ENCODE peak calls at places on chromosomes 3 and 15, in seven cellular contexts. One of them, this sample, is unnamed.

GRCh38 chr3:126523745-126524428 is at the start of gene CHST13:
- DNase-seq in lower lobe of right lung: peak; percentile 73
- DNase-seq in SK-N-SH: peak; percentile 91
- DNase-seq in BE2C: peak; percentile 76
- DNase-seq in body of pancreas: peak; percentile 44
- DNase-seq in HCT116: no peak
- DNase-seq in IMR-90: peak; percentile 16
- DNase-seq in this sample: peak; percentile 68

GRCh38 chr3:136804813-136805212 is 14.1 kb upstream of the SLC35G2 start:
- DNase-seq in lower lobe of right lung: no peak
- DNase-seq in SK-N-SH: no peak
- DNase-seq in BE2C: peak; percentile 19
- DNase-seq in body of pancreas: peak; percentile 84
- DNase-seq in HCT116: no peak
- DNase-seq in IMR-90: no peak
- DNase-seq in this sample: no peak

GRCh38 chr15:46577767-46578166 is 942.9 kb downstream of the SQOR start:
- DNase-seq in lower lobe of right lung: no peak
- DNase-seq in SK-N-SH: no peak
- DNase-seq in BE2C: no peak
- DNase-seq in body of pancreas: no peak
- DNase-seq in HCT116: no peak
- DNase-seq in IMR-90: no peak
- DNase-seq in this sample: no peak

GRCh38 chr15:79370716-79371115 is 59.8 kb downstream of the TMED3 start:
- DNase-seq in lower lobe of right lung: no peak
- DNase-seq in SK-N-SH: no peak
- DNase-seq in BE2C: peak; percentile 32
- DNase-seq in body of pancreas: no peak
- DNase-seq in HCT116: no peak
- DNase-seq in IMR-90: peak; percentile 83
- DNase-seq in this sample: no peak

GRCh38 chr3:14606663-14607339 is 44.8 kb upstream of the CCDC174 start:
- DNase-seq in lower lobe of right lung: no peak
- DNase-seq in SK-N-SH: no peak
- DNase-seq in BE2C: peak; percentile 59
- DNase-seq in body of pancreas: no peak
- DNase-seq in HCT116: no peak
- DNase-seq in IMR-90: no peak
- DNase-seq in this sample: peak; percentile 35

GRCh38 chr15:73930371-73930770 is 4.1 kb downstream of the LOXL1 start:
- DNase-seq in lower lobe of right lung: peak; percentile 44
- DNase-seq in SK-N-SH: no peak
- DNase-seq in BE2C: no peak
- DNase-seq in body of pancreas: no peak
- DNase-seq in HCT116: no peak
- DNase-seq in IMR-90: peak; percentile 93
- DNase-seq in this sample: no peak

GRCh38 chr15:67064607-67065530 is 533 bp upstream of the SMAD3 start:
- DNase-seq in lower lobe of right lung: peak; percentile 79
- DNase-seq in SK-N-SH: no peak
- DNase-seq in BE2C: no peak
- DNase-seq in body of pancreas: peak; percentile 73
- DNase-seq in HCT116: no peak
- DNase-seq in IMR-90: no peak
- DNase-seq in this sample: peak; percentile 56

GRCh38 chr15:67228286-67228685 is 26.2 kb downstream of the AAGAB start:
- DNase-seq in lower lobe of right lung: no peak
- DNase-seq in SK-N-SH: no peak
- DNase-seq in BE2C: no peak
- DNase-seq in body of pancreas: no peak
- DNase-seq in HCT116: no peak
- DNase-seq in IMR-90: no peak
- DNase-seq in this sample: no peak

GRCh38 chr15:69666441-69666882 is 213.8 kb downstream of the RPLP1 start:
- DNase-seq in lower lobe of right lung: peak; percentile 59
- DNase-seq in SK-N-SH: no peak
- DNase-seq in BE2C: no peak
- DNase-seq in body of pancreas: no peak
- DNase-seq in HCT116: no peak
- DNase-seq in IMR-90: peak; percentile 31
- DNase-seq in this sample: peak; percentile 30

GRCh38 chr3:4753073-4753691 is 226.1 kb upstream of the BHLHE40 start:
- DNase-seq in lower lobe of right lung: no peak
- DNase-seq in SK-N-SH: no peak
- DNase-seq in BE2C: no peak
- DNase-seq in body of pancreas: no peak
- DNase-seq in HCT116: no peak
- DNase-seq in IMR-90: no peak
- DNase-seq in this sample: no peak

GRCh38 chr3:66803206-66803605 is 194.9 kb upstream of the KBTBD8 start:
- DNase-seq in lower lobe of right lung: no peak
- DNase-seq in SK-N-SH: no peak
- DNase-seq in BE2C: no peak
- DNase-seq in body of pancreas: no peak
- DNase-seq in HCT116: no peak
- DNase-seq in IMR-90: no peak
- DNase-seq in this sample: no peak
- TF ChIP-seq CTCF in lower lobe of right lung: no peak
- TF ChIP-seq CTCF in SK-N-SH: no peak
- TF ChIP-seq CTCF in BE2C: peak; percentile 41
- TF ChIP-seq CTCF in body of pancreas: no peak
- TF ChIP-seq CTCF in HCT116: no peak
- TF ChIP-seq CTCF in IMR-90: peak; percentile 4
- TF ChIP-seq CTCF in this sample: no peak

GRCh38 chr15:40295297-40295696 is 12.4 kb upstream of the ANKRD63 start:
- DNase-seq in lower lobe of right lung: no peak
- DNase-seq in SK-N-SH: no peak
- DNase-seq in BE2C: no peak
- DNase-seq in body of pancreas: no peak
- DNase-seq in HCT116: no peak
- DNase-seq in IMR-90: no peak
- DNase-seq in this sample: no peak

GRCh38 chr15:40296561-40297230 is 11.0 kb downstream of the PLCB2 start:
- DNase-seq in lower lobe of right lung: peak; percentile 22
- DNase-seq in SK-N-SH: no peak
- DNase-seq in BE2C: no peak
- DNase-seq in body of pancreas: no peak
- DNase-seq in HCT116: no peak
- DNase-seq in IMR-90: no peak
- DNase-seq in this sample: no peak

GRCh38 chr15:40295870-40296560 is 11.7 kb downstream of the PLCB2 start:
- DNase-seq in lower lobe of right lung: peak; percentile 39
- DNase-seq in SK-N-SH: no peak
- DNase-seq in BE2C: peak; percentile 62
- DNase-seq in body of pancreas: peak; percentile 89
- DNase-seq in HCT116: no peak
- DNase-seq in IMR-90: no peak
- DNase-seq in this sample: no peak

GRCh38 chr15:40298216-40298935 is 9.4 kb downstream of the PLCB2 start:
- DNase-seq in lower lobe of right lung: peak; percentile 13
- DNase-seq in SK-N-SH: no peak
- DNase-seq in BE2C: no peak
- DNase-seq in body of pancreas: no peak
- DNase-seq in HCT116: no peak
- DNase-seq in IMR-90: no peak
- DNase-seq in this sample: no peak

GRCh38 chr15:40297356-40297755 is 10.4 kb downstream of the PLCB2 start:
- DNase-seq in lower lobe of right lung: peak; percentile 11
- DNase-seq in SK-N-SH: no peak
- DNase-seq in BE2C: no peak
- DNase-seq in body of pancreas: no peak
- DNase-seq in HCT116: no peak
- DNase-seq in IMR-90: no peak
- DNase-seq in this sample: no peak
- TF ChIP-seq CTCF in lower lobe of right lung: no peak
- TF ChIP-seq CTCF in SK-N-SH: no peak
- TF ChIP-seq CTCF in BE2C: no peak
- TF ChIP-seq CTCF in body of pancreas: no peak
- TF ChIP-seq CTCF in HCT116: no peak
- TF ChIP-seq CTCF in IMR-90: no peak
- TF ChIP-seq CTCF in this sample: no peak

GRCh38 chr15:39744334-39745103 is 38.1 kb downstream of the FSIP1 start:
- DNase-seq in lower lobe of right lung: no peak
- DNase-seq in SK-N-SH: no peak
- DNase-seq in BE2C: no peak
- DNase-seq in body of pancreas: no peak
- DNase-seq in HCT116: no peak
- DNase-seq in IMR-90: no peak
- DNase-seq in this sample: no peak
- TF ChIP-seq CTCF in lower lobe of right lung: no peak
- TF ChIP-seq CTCF in SK-N-SH: no peak
- TF ChIP-seq CTCF in BE2C: peak; percentile 4
- TF ChIP-seq CTCF in body of pancreas: no peak
- TF ChIP-seq CTCF in HCT116: no peak
- TF ChIP-seq CTCF in IMR-90: no peak
- TF ChIP-seq CTCF in this sample: no peak

GRCh38 chr3:29764603-29765254 is 483.9 kb downstream of the RBMS3 start:
- DNase-seq in lower lobe of right lung: no peak
- DNase-seq in SK-N-SH: no peak
- DNase-seq in BE2C: peak; percentile 57
- DNase-seq in body of pancreas: peak; percentile 30
- DNase-seq in HCT116: peak; percentile 16
- DNase-seq in IMR-90: peak; percentile 89
- DNase-seq in this sample: peak; percentile 53
- TF ChIP-seq CTCF in lower lobe of right lung: peak; percentile 55
- TF ChIP-seq CTCF in SK-N-SH: peak; percentile 84
- TF ChIP-seq CTCF in BE2C: peak; percentile 57
- TF ChIP-seq CTCF in body of pancreas: peak; percentile 69
- TF ChIP-seq CTCF in HCT116: peak; percentile 35
- TF ChIP-seq CTCF in IMR-90: peak; percentile 76
- TF ChIP-seq CTCF in this sample: peak; percentile 36

GRCh38 chr3:186254676-186255665 is 107.1 kb downstream of the DGKG start:
- DNase-seq in lower lobe of right lung: peak; percentile 58
- DNase-seq in SK-N-SH: no peak
- DNase-seq in BE2C: no peak
- DNase-seq in body of pancreas: no peak
- DNase-seq in HCT116: no peak
- DNase-seq in IMR-90: no peak
- DNase-seq in this sample: peak; percentile 19

GRCh38 chr3:186251948-186252619 is 110.0 kb downstream of the DGKG start:
- DNase-seq in lower lobe of right lung: no peak
- DNase-seq in SK-N-SH: peak; percentile 45
- DNase-seq in BE2C: peak; percentile 85
- DNase-seq in body of pancreas: peak; percentile 22
- DNase-seq in HCT116: no peak
- DNase-seq in IMR-90: no peak
- DNase-seq in this sample: no peak

GRCh38 chr3:186257866-186258265 is 104.2 kb downstream of the DGKG start:
- DNase-seq in lower lobe of right lung: no peak
- DNase-seq in SK-N-SH: no peak
- DNase-seq in BE2C: no peak
- DNase-seq in body of pancreas: no peak
- DNase-seq in HCT116: no peak
- DNase-seq in IMR-90: peak; percentile 10
- DNase-seq in this sample: no peak

GRCh38 chr3:186258968-186259367 is 103.1 kb downstream of the DGKG start:
- DNase-seq in lower lobe of right lung: no peak
- DNase-seq in SK-N-SH: peak; percentile 68
- DNase-seq in BE2C: peak; percentile 67
- DNase-seq in body of pancreas: no peak
- DNase-seq in HCT116: no peak
- DNase-seq in IMR-90: no peak
- DNase-seq in this sample: no peak

GRCh38 chr3:186255703-186256331 is 106.2 kb downstream of the DGKG start:
- DNase-seq in lower lobe of right lung: peak; percentile 54
- DNase-seq in SK-N-SH: no peak
- DNase-seq in BE2C: no peak
- DNase-seq in body of pancreas: peak; percentile 67
- DNase-seq in HCT116: no peak
- DNase-seq in IMR-90: no peak
- DNase-seq in this sample: peak; percentile 81
- TF ChIP-seq CTCF in lower lobe of right lung: peak; percentile 20
- TF ChIP-seq CTCF in SK-N-SH: peak; percentile 41
- TF ChIP-seq CTCF in BE2C: peak; percentile 22
- TF ChIP-seq CTCF in body of pancreas: peak; percentile 21
- TF ChIP-seq CTCF in HCT116: no peak
- TF ChIP-seq CTCF in IMR-90: peak; percentile 13
- TF ChIP-seq CTCF in this sample: peak; percentile 41

DNA sequence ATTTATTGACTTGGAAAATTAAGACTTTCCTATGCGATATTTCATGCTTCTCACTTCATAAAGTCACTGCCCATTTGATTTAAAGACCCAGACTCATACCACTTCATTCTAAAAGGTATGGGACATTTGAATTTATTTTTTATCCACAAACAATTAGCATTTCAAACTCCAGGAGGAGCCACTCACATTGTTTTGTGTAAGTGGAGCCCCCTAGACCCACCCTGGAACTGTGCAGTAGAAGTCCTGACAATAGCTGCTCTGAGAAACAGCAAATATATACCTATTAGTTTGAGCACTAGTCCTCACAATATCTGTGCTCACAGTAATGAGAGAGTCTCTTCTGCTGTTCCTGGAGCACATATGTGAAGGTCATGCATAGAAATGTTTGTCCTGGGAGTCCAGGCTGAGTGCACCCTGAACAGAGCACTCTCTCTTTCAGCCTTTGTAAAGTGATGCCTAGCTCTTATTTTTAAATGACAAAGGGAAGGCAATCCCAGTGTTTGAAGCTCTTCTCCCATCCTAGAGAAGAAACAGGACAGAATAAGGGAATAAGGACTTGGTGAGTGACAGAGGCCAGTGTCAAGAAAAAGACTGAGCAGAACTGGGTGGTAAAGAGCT is 127.5 kb upstream of the STRIT1 start:
- DNase-seq in lower lobe of right lung: no peak
- DNase-seq in SK-N-SH: no peak
- DNase-seq in BE2C: no peak
- DNase-seq in body of pancreas: no peak
- DNase-seq in HCT116: no peak
- DNase-seq in IMR-90: no peak
- DNase-seq in this sample: no peak
- TF ChIP-seq CTCF in lower lobe of right lung: no peak
- TF ChIP-seq CTCF in SK-N-SH: no peak
- TF ChIP-seq CTCF in BE2C: peak; percentile 6
- TF ChIP-seq CTCF in body of pancreas: no peak
- TF ChIP-seq CTCF in HCT116: peak; percentile 47
- TF ChIP-seq CTCF in IMR-90: no peak
- TF ChIP-seq CTCF in this sample: no peak

GRCh38 chr3:197592361-197593045 is 36.7 kb upstream of the BDH1 start:
- DNase-seq in lower lobe of right lung: no peak
- DNase-seq in SK-N-SH: no peak
- DNase-seq in BE2C: no peak
- DNase-seq in body of pancreas: no peak
- DNase-seq in HCT116: no peak
- DNase-seq in IMR-90: no peak
- DNase-seq in this sample: no peak

GRCh38 chr3:197591816-197592215 is 36.0 kb upstream of the BDH1 start:
- DNase-seq in lower lobe of right lung: no peak
- DNase-seq in SK-N-SH: no peak
- DNase-seq in BE2C: no peak
- DNase-seq in body of pancreas: no peak
- DNase-seq in HCT116: no peak
- DNase-seq in IMR-90: no peak
- DNase-seq in this sample: no peak

GRCh38 chr3:197589545-197589944 is 33.8 kb upstream of the BDH1 start:
- DNase-seq in lower lobe of right lung: no peak
- DNase-seq in SK-N-SH: no peak
- DNase-seq in BE2C: no peak
- DNase-seq in body of pancreas: no peak
- DNase-seq in HCT116: no peak
- DNase-seq in IMR-90: no peak
- DNase-seq in this sample: no peak

GRCh38 chr3:197593046-197593380 is 37.2 kb upstream of the BDH1 start:
- DNase-seq in lower lobe of right lung: no peak
- DNase-seq in SK-N-SH: no peak
- DNase-seq in BE2C: no peak
- DNase-seq in body of pancreas: no peak
- DNase-seq in HCT116: no peak
- DNase-seq in IMR-90: no peak
- DNase-seq in this sample: no peak

GRCh38 chr3:197590313-197590962 is 34.7 kb upstream of the BDH1 start:
- DNase-seq in lower lobe of right lung: no peak
- DNase-seq in SK-N-SH: no peak
- DNase-seq in BE2C: no peak
- DNase-seq in body of pancreas: peak; percentile 68
- DNase-seq in HCT116: no peak
- DNase-seq in IMR-90: no peak
- DNase-seq in this sample: no peak
- TF ChIP-seq CTCF in lower lobe of right lung: no peak
- TF ChIP-seq CTCF in SK-N-SH: no peak
- TF ChIP-seq CTCF in BE2C: no peak
- TF ChIP-seq CTCF in body of pancreas: no peak
- TF ChIP-seq CTCF in HCT116: no peak
- TF ChIP-seq CTCF in IMR-90: no peak
- TF ChIP-seq CTCF in this sample: no peak

This sample was measured in adrenal gland.